ENCODE peak calls at places on chromosomes 13 and 19, in six cellular contexts. K is uterus, R is heart right ventricle, A is mucosa of descending colon, D is adrenal gland, N is tibial artery. T is an unnamed sample. For H3K4me1, the result is how much of the 10 kb centered on the place peaks cover.

GRCh38 chr19:36054733-36055686 is at the start of gene WDR62:
- DNase-seq in K (peak), R (peak), A (peak), D (peak), N (peak), T (peak)

GRCh38 chr19:49692102-49692599 is 1.2 kb downstream of the CPT1C start:
- DNase-seq in K (no peak), R (no peak), A (no peak), D (no peak), N (no peak), T (no peak)

GRCh38 chr19:10290439-10290875 is 705 bp downstream of the ICAM5 start:
- DNase-seq in K (no peak), R (no peak), A (no peak), D (no peak), N (no peak), T (no peak)

GRCh38 chr13:27026396-27026795 is 145.2 kb downstream of the USP12 start:
- DNase-seq in K (no peak), R (no peak), A (no peak), D (no peak), N (no peak), T (no peak)

GRCh38 chr13:49859568-49859967 is 67.1 kb upstream of the KPNA3 start:
- DNase-seq in K (no peak), R (no peak), A (no peak), D (peak), N (no peak), T (peak)

GRCh38 chr13:102877285-102877684 is 31.5 kb downstream of the ERCC5 start:
- DNase-seq in K (no peak), R (peak), A (no peak), D (no peak), N (no peak), T (no peak)

GRCh38 chr19:44113784-44114390 is 688 bp downstream of the ZNF225 start:
- DNase-seq in K (no peak), R (peak), A (no peak), D (peak), N (no peak), T (no peak)

GRCh38 chr13:40445557-40445990 is 220.9 kb downstream of the FOXO1 start:
- DNase-seq in K (no peak), R (peak), A (peak), D (peak), N (no peak), T (peak)

GRCh38 chr19:19482785-19483625 is 32.3 kb downstream of the TSSK6 start:
- DNase-seq in K (no peak), R (no peak), A (peak), D (no peak), N (no peak), T (no peak)

DNA sequence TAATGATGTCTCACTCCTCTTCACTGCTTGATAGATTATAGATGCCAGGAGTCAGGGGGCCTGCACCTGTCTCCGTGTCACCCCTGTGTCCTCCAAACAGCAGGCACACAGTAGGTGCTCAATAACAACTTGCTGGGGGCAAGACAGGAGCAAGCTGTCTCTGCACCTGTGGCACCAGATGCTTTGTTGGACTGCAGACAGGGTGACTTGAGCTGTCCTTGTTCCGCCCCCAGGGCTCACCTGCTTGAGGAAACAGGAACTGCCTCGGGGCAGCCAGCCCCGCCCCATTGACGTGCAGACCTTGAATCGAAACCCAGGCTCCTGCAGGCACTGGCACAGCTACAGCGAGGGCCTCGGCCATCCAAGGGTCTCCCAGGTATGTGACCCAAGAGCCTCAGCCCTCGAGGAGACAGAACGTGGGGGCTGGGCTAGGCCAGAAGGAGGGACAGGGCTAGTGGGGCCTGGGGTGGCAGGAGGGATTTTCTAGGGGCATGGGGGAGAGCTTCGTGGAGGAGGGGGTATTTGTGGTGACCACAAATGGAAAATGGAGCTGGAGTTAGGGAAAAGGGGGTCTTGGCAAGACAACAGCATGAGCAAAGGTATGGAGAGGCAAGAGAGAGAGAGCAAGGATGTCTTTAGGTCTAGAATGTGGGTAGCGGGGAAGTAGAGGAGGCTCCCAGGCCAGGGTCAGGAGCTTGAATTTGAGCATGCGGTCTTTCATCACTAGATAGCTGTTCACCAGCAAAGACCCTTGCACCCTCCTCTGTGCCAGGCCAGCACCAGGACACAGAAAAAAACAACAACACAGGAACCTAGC is at the start of gene HSH2D:
- DNase-seq in K (no peak), R (no peak), A (peak), D (peak), N (no peak), T (no peak)
- H3K4me3 ChIP-seq in K (no peak), R (peak), A (peak), D (no peak), N (no peak), T (no peak)

GRCh38 chr13:24671367-24672117 is 8.7 kb upstream of the ATP12A start:
- DNase-seq in K (peak), R (peak), A (no peak), D (peak), N (no peak), T (no peak)

GRCh38 chr13:24670927-24671326 is 9.3 kb upstream of the ATP12A start:
- DNase-seq in K (no peak), R (no peak), A (no peak), D (no peak), N (no peak), T (no peak)

GRCh38 chr13:24670174-24670573 is 10.0 kb upstream of the ATP12A start:
- DNase-seq in K (no peak), R (no peak), A (no peak), D (no peak), N (no peak), T (no peak)

GRCh38 chr13:24668511-24668910 is 11.7 kb upstream of the ATP12A start:
- DNase-seq in K (no peak), R (no peak), A (no peak), D (no peak), N (no peak), T (no peak)

GRCh38 chr13:24668955-24669354 is 11.3 kb upstream of the ATP12A start:
- DNase-seq in K (no peak), R (no peak), A (peak), D (no peak), N (no peak), T (no peak)
- H3K4me1 ChIP-seq in K (under half), R (under half), A (under half), D (under half), N (under half), T (under half)

GRCh38 chr13:46817838-46818476 is 21.0 kb upstream of the ESD start:
- DNase-seq in K (no peak), R (no peak), A (no peak), D (no peak), N (no peak), T (no peak)
- H3K4me3 ChIP-seq in K (no peak), R (no peak), A (no peak), D (no peak), N (no peak), T (no peak)

DNA sequence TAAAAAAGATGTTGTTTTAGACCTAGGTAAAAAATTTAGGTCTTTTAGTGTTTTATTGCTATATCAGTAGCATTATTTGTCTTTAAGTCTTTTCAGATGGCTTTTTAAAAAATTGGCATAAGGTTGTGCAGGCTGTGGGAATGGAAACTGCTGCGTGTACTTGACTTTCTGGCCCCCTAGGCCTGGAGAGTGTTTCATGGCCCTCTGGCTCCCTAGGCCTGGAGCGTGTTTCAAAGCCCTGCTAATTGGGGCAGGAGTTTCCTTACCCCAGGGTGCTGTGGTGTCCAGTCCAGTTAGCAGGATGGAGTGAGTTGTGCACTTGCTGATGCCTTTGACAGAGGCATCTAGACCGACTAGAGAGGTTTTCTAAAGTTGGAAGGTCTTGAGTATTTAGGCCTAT is 23.8 kb downstream of the PRAM1 start:
- DNase-seq in K (no peak), R (no peak), A (no peak), D (no peak), N (no peak), T (no peak)
- H3K4me1 ChIP-seq in K (under half), R (half or more), A (under half), D (under half), N (under half), T (under half)

GRCh38 chr19:38617283-38617763 is 430 bp downstream of the MAP4K1 start:
- DNase-seq in K (no peak), R (no peak), A (no peak), D (no peak), N (no peak), T (no peak)
- H3K4me3 ChIP-seq in K (no peak), R (peak), A (no peak), D (no peak), N (peak), T (no peak)

DNA sequence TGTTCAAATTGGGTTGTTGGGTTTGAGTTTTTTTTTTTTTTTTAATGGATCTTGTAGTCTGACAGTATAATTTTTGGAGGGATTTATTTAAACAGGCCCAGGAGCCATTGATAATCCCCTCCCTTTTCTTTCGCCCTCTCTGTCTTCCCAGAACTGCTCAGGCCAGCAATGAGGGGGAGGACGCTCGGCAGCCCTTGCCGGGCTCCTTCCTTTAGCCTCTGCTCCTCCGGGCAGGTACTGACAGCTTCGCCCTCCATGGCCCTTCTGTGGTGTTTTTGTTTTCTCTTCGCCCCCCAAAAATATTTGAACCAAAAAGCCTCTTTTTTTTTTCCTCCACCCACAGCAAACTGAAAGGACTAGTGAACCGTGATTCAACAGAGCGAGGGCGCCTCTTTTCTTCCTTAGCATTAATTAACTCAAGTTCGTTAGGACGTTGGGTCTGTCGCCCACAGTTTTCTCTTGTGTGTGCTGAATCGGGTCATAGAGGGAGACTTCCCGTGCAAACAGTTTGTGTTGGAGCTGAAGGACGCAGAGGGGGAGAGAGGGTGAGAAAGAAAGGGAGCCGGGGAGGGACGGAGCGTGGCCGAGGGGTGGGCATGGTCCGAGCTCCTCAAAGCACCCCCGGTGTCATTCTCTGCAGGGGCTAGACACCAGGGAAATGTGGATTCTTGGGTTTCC is 21.5 kb downstream of the NFIX start:
- DNase-seq in K (no peak), R (no peak), A (no peak), D (no peak), N (no peak), T (no peak)
- H3K4me1 ChIP-seq in K (under half), R (half or more), A (under half), D (under half), N (half or more), T (under half)

GRCh38 chr19:29843180-29844051 is 31.6 kb downstream of the CCNE1 start:
- DNase-seq in K (peak), R (peak), A (peak), D (peak), N (peak), T (no peak)

GRCh38 chr19:29841209-29841558 is 29.4 kb downstream of the CCNE1 start:
- DNase-seq in K (no peak), R (no peak), A (no peak), D (peak), N (no peak), T (no peak)

GRCh38 chr19:29840066-29840950 is 28.5 kb downstream of the CCNE1 start:
- DNase-seq in K (no peak), R (no peak), A (no peak), D (no peak), N (no peak), T (no peak)

GRCh38 chr19:29841559-29842367 is 30.0 kb downstream of the CCNE1 start:
- DNase-seq in K (no peak), R (peak), A (no peak), D (peak), N (no peak), T (peak)

DNA sequence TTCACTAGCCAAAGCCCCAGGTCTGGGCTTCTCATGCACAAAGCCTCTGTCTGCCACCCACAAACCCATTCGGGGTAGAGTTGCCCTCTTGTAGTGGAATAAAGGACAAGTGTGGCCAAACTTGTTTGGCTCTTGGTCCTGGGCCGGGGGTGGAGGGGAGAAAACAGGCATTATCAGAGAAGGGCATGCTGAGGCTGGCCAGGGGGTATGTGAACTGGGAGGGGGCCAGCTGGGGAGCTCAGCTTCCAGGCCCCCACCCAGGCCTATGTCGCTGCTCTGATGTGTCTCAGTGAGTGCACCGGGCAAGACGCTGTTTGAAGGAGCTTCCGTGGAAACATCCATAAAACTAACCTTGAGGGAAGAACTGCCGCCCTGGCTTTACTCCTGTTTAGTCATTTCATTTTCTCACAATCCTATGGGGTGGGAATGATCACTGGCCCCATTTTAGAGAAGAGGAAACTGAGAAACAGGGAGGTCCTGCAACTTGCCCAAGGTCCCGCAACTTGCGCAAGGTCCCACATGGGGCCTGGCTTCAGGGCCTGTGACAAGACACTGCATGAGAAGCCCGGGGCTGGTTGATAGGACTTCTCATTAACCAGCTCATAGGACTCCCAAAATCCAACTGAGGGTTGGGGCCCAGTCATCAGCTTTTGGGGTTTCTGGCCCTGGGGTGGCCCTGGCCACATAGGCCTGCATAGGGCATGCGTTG is 30.8 kb downstream of the CCNE1 start:
- DNase-seq in K (no peak), R (no peak), A (no peak), D (peak), N (no peak), T (no peak)
- H3K4me3 ChIP-seq in K (no peak), R (peak), A (no peak), D (no peak), N (peak), T (no peak)

GRCh38 chr13:110523180-110523579 is 38.3 kb downstream of the RAB20 start:
- DNase-seq in K (no peak), R (no peak), A (peak), D (no peak), N (peak), T (no peak)
- H3K4me1 ChIP-seq in K (under half), R (under half), A (half or more), D (under half), N (half or more), T (under half)